ENCODE peak calls at places on chromosomes 3 and 15, in seven cellular contexts. H is naive thymus-derived CD4-positive, alpha-beta T cell; Y is AG10803; G is fibroblast of the aortic adventitia; L is AG04450; B is GM23248; I is keratinocyte. O is an unnamed sample.

GRCh38 chr15:82646250-82647044 is 716 bp downstream of the CPEB1 start:
- DNase-seq in H (no peak), Y (no peak), G (no peak), L (no peak), B (peak), I (no peak), O (no peak)

GRCh38 chr3:69409831-69410230 is 23.9 kb upstream of the FRMD4B start:
- DNase-seq in H (no peak), Y (no peak), G (no peak), L (no peak), B (no peak), I (no peak), O (no peak)

GRCh38 chr3:195405646-195406045 is 37.2 kb downstream of the ACAP2 start:
- DNase-seq in H (no peak), Y (no peak), G (no peak), L (no peak), B (no peak), I (no peak), O (no peak)

GRCh38 chr15:62624541-62625399 is 417.8 kb upstream of the TPM1 start:
- DNase-seq in H (no peak), Y (peak), G (peak), L (no peak), B (peak), I (no peak), O (peak)

GRCh38 chr3:15726043-15726442 is 71.7 kb downstream of the ANKRD28 start:
- DNase-seq in H (no peak), Y (peak), G (peak), L (peak), B (peak), I (no peak), O (peak)

GRCh38 chr3:23567917-23568316 is 237.8 kb upstream of the UBE2E1 start:
- DNase-seq in H (no peak), Y (peak), G (peak), L (peak), B (peak), I (peak), O (peak)

GRCh38 chr3:79521221-79521848 is 246.5 kb downstream of the ROBO1 start:
- DNase-seq in H (no peak), Y (peak), G (peak), L (no peak), B (peak), I (no peak), O (peak)

GRCh38 chr15:90905306-90906180 is 2.4 kb downstream of the MAN2A2 start:
- DNase-seq in H (no peak), Y (no peak), G (no peak), L (no peak), B (no peak), I (no peak), O (no peak)

GRCh38 chr15:86231864-86232801 is 152.5 kb downstream of the AGBL1 start:
- DNase-seq in H (peak), Y (peak), G (peak), L (no peak), B (peak), I (no peak), O (peak)

GRCh38 chr3:114928989-114929620 is 218.0 kb downstream of the ZBTB20 start:
- DNase-seq in H (no peak), Y (peak), G (no peak), L (no peak), B (peak), I (no peak), O (peak)

GRCh38 chr3:38327335-38328009 is 19.1 kb upstream of the XYLB start:
- DNase-seq in H (no peak), Y (peak), G (peak), L (no peak), B (peak), I (peak), O (peak)

GRCh38 chr15:48433226-48433886 is 102.1 kb downstream of the DUT start:
- DNase-seq in H (no peak), Y (peak), G (peak), L (no peak), B (peak), I (no peak), O (peak)

GRCh38 chr3:113277886-113278598 is 66.7 kb downstream of the BOC start:
- DNase-seq in H (no peak), Y (no peak), G (no peak), L (no peak), B (no peak), I (no peak), O (no peak)

GRCh38 chr3:23588547-23588946 is 217.2 kb upstream of the UBE2E1 start:
- DNase-seq in H (no peak), Y (no peak), G (no peak), L (no peak), B (no peak), I (no peak), O (peak)

GRCh38 chr3:171813897-171814460 is 3.7 kb upstream of the PLD1 start:
- DNase-seq in H (no peak), Y (peak), G (peak), L (no peak), B (peak), I (no peak), O (no peak)

GRCh38 chr15:25510146-25510545 is 71.3 kb upstream of the UBE3A start:
- DNase-seq in H (no peak), Y (peak), G (peak), L (no peak), B (peak), I (no peak), O (no peak)

GRCh38 chr3:62882676-62883228 is 7.5 kb upstream of the CADPS start:
- DNase-seq in H (no peak), Y (peak), G (no peak), L (no peak), B (peak), I (no peak), O (no peak)

GRCh38 chr3:94226058-94226457 is 163.2 kb downstream of the NSUN3 start:
- DNase-seq in H (no peak), Y (peak), G (peak), L (no peak), B (peak), I (no peak), O (peak)

GRCh38 chr3:8441969-8442559 is 59.6 kb upstream of the LMCD1 start:
- DNase-seq in H (no peak), Y (peak), G (peak), L (peak), B (peak), I (no peak), O (peak)

GRCh38 chr15:98395974-98396627 is 252.2 kb upstream of the IGF1R start:
- DNase-seq in H (no peak), Y (no peak), G (no peak), L (no peak), B (no peak), I (no peak), O (no peak)

DNA sequence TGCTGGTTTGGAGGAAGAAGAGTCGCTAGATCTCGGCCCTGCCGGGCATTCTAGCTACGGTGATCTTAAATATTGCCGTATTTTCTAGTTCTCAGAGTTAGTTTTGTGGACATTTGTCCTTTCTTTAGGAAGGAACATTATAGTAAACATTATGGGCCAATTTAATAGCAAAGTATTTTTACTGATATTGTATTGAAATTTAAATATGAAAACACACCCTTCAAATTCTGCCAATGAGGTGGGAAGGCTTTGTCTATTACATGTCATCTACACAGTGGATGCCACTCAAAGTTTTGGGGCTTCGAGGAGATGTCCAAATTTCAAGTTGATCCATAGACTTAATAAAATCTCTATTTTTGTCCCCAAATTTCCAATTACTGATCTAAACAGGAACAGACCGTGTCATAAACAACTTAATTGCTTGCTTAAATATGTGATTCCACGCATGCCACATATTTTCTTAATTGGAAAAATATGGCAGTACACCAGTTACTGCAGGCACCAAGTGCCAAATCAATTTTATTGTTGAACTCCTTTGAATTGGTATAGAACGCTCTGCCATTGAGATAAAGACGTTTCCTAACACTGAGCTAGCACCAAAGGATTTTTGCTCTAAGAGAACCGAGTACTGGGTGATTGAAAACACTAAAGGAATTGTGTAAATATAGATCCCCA is 1.7 kb downstream of the SHOX2 start:
- DNase-seq in H (no peak), Y (peak), G (no peak), L (no peak), B (no peak), I (no peak), O (no peak)
- H3K4me3 ChIP-seq in H (no peak), Y (peak), G (peak), L (no peak), B (peak), I (no peak), O (no peak)

GRCh38 chr3:42033741-42034140 is 57.4 kb upstream of the TRAK1 start:
- DNase-seq in H (no peak), Y (peak), G (peak), L (no peak), B (peak), I (no peak), O (no peak)
- H3K4me3 ChIP-seq in H (no peak), Y (no peak), G (no peak), L (no peak), B (peak), I (no peak), O (no peak)

DNA sequence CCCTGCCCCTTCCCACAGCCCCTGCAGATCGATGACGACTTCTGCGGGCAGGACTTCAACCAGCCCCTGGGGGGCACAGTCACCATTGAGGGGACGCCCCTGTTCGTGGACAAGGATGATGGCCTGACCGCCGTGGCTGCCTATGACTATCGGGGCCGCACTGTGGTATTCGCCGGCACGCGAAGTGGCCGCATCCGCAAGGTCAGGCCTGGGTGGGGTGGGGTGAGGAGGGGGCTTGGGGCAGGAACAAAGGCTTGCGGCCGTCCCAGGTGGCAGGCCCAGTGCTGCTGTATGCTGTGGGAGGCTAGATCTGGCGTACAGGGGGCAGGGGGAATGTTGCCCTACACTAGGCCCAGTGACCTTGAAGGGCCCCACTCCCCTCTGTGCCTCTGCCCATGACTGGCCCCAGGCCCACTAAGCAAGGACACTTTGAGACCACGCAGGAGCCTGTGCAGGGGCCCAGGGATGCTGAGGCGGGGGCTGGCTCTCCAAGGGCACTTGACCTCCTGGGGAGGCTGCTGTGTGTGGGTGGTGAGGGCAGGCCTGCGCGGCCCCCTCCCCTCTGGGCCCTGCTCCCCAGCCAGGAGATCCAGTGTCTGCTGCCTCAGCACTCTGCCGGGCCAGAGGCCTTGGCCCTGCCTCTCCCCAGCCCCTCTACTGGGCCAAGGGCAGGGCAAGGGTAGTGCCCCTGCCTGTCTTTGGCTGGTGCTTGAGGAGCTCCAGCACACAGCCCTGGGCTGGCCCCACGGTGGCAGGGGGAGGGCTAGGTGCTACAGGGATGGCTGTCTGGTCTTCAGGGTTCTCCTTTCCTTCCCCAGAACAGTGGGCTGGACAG is 8.7 kb downstream of the PLXNA1 start:
- DNase-seq in H (no peak), Y (no peak), G (no peak), L (no peak), B (no peak), I (no peak), O (no peak)
- H3K4me3 ChIP-seq in H (no peak), Y (no peak), G (no peak), L (no peak), B (no peak), I (no peak), O (no peak)

DNA sequence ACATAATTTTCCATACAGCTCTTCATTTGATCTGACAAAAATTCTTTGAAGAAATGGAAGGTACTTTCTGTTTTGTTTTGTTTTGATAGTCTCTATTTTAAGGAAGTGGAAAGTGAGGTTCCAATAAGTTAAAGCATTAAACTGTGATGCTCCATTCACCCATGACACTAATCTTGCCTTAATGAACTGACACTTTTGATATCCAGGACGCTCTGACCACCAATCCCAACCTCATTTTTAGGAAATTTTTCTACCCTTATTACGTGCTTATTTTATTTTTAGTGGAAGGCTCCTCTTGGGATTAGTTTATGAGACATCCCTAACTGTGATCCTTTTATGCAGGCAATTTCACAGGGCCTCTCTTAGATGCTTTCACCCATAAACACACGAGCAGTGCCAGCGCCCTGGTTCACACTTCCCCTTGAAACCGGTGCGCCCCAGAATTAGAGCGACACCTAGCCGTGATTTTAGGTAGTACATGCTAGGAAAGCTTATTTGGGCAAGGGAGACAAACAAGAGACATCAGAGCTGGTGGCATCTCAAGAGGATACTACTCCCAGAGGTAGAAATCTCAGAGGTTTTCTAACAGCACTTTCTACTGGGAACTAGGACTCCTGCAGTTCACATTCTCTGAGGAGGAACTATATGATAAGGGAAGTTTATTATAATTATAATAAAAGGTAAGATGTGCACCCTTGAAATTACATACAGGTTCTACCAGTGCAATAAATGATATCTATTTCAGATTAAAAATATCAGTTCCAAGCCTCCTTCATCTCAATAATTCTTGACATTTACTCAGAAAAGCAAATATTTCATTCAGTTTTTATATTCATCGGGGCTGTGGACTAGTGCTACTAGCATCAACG is 173.9 kb downstream of the SLC9A9 start:
- DNase-seq in H (peak), Y (peak), G (peak), L (peak), B (peak), I (peak), O (peak)
- H3K4me3 ChIP-seq in H (no peak), Y (no peak), G (no peak), L (no peak), B (no peak), I (no peak), O (no peak)

DNA sequence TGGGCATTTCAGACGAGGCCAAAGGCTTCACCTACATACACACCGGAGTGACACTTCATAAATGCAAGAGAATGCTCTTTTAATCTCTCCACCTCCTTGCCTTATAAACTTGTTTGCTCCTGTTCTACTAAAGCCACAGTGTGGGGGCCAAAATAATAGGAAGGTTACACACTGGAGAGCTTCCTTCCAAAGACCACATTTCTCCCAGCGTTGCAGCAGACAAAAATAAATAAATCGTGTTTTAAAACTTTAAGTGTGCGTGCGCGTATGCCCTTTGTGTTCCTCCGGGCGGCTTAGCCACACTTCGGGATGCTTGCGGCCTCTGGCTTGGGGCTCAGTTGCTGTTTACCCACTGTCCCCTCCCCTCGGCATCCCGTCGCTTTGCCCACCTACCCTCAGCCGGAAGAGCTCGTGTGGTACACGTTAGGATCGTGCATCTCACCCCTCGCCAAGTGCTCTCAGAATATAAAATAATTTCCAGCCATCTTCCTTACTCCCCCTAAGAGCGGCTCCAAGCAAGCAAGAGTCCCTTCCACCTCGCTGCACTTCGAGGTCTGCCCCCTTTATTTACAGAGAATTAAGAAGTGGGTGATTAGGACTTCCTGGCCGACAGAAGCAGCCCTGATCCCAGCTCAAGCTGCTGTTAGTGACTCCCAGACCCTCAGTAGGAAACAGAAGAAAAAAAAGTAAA is 3.3 kb downstream of the MEIS2 start:
- DNase-seq in H (no peak), Y (no peak), G (peak), L (no peak), B (peak), I (no peak), O (no peak)
- H3K4me3 ChIP-seq in H (no peak), Y (peak), G (peak), L (peak), B (peak), I (peak), O (peak)

GRCh38 chr3:61733866-61734265 is 172.5 kb downstream of the PTPRG start:
- DNase-seq in H (no peak), Y (peak), G (peak), L (no peak), B (no peak), I (no peak), O (no peak)
- H3K4me3 ChIP-seq in H (no peak), Y (no peak), G (no peak), L (no peak), B (no peak), I (no peak), O (no peak)